ENCODE peak calls at places on chromosomes 5 and 9, in seven cellular contexts. One of them, this sample, is unnamed.
A peak's percentile ranks its signal among the peaks of the same experiment; 100 is the strongest.

GRCh38 chr5:172527559-172527958 is 73.2 kb upstream of the SH3PXD2B start:
- DNase-seq in transverse colon: no peak
- DNase-seq in Panc1: no peak
- DNase-seq in breast epithelium: no peak
- DNase-seq in sigmoid colon: no peak
- DNase-seq in HCT116: no peak
- DNase-seq in HL-60: no peak
- DNase-seq in this sample: no peak

GRCh38 chr9:114318416-114318815 is 4.5 kb upstream of the ORM1 start:
- DNase-seq in Panc1: no peak
- DNase-seq in HCT116: no peak
- DNase-seq in transverse colon: no peak
- DNase-seq in HL-60: no peak
- DNase-seq in breast epithelium: no peak
- DNase-seq in sigmoid colon: no peak
- DNase-seq in this sample: no peak

GRCh38 chr5:157870837-157871834 is 12.2 kb upstream of the CLINT1 start:
- DNase-seq in transverse colon: no peak
- DNase-seq in breast epithelium: no peak
- DNase-seq in sigmoid colon: no peak
- DNase-seq in HCT116: peak; percentile 55
- DNase-seq in HL-60: no peak
- DNase-seq in Panc1: no peak
- DNase-seq in this sample: no peak

GRCh38 chr5:164345173-164345572 is 839.8 kb downstream of the MAT2B start:
- DNase-seq in HCT116: no peak
- DNase-seq in Panc1: no peak
- DNase-seq in sigmoid colon: no peak
- DNase-seq in breast epithelium: no peak
- DNase-seq in HL-60: no peak
- DNase-seq in transverse colon: no peak
- DNase-seq in this sample: no peak

GRCh38 chr5:142095651-142096330 is 12.8 kb upstream of the NDFIP1 start:
- DNase-seq in breast epithelium: peak; percentile 35
- DNase-seq in transverse colon: peak; percentile 14
- DNase-seq in HCT116: no peak
- DNase-seq in sigmoid colon: no peak
- DNase-seq in Panc1: no peak
- DNase-seq in HL-60: no peak
- DNase-seq in this sample: no peak

GRCh38 chr9:126702501-126703329 is 89.0 kb downstream of the LMX1B start:
- DNase-seq in sigmoid colon: peak; percentile 52
- DNase-seq in HL-60: no peak
- DNase-seq in Panc1: no peak
- DNase-seq in breast epithelium: no peak
- DNase-seq in HCT116: no peak
- DNase-seq in transverse colon: no peak
- DNase-seq in this sample: peak; percentile 54

GRCh38 chr9:70668751-70669150 is 254.3 kb upstream of the KLF9 start:
- DNase-seq in sigmoid colon: no peak
- DNase-seq in Panc1: no peak
- DNase-seq in transverse colon: no peak
- DNase-seq in HL-60: no peak
- DNase-seq in breast epithelium: no peak
- DNase-seq in HCT116: no peak
- DNase-seq in this sample: no peak

GRCh38 chr9:15513335-15513734 is 2.6 kb upstream of the PSIP1 start:
- DNase-seq in HCT116: peak; percentile 41
- DNase-seq in Panc1: no peak
- DNase-seq in sigmoid colon: no peak
- DNase-seq in breast epithelium: no peak
- DNase-seq in transverse colon: no peak
- DNase-seq in HL-60: no peak
- DNase-seq in this sample: no peak

GRCh38 chr9:89911721-89912604 is 307.2 kb downstream of the GADD45G start:
- DNase-seq in breast epithelium: no peak
- DNase-seq in HCT116: no peak
- DNase-seq in sigmoid colon: no peak
- DNase-seq in HL-60: no peak
- DNase-seq in transverse colon: no peak
- DNase-seq in Panc1: no peak
- DNase-seq in this sample: no peak

GRCh38 chr9:91056917-91057316 is 255.3 kb downstream of the SYK start:
- DNase-seq in transverse colon: no peak
- DNase-seq in Panc1: no peak
- DNase-seq in HL-60: no peak
- DNase-seq in sigmoid colon: no peak
- DNase-seq in breast epithelium: no peak
- DNase-seq in HCT116: no peak
- DNase-seq in this sample: no peak

GRCh38 chr5:168591302-168592013 is 12.3 kb upstream of the PANK3 start:
- DNase-seq in transverse colon: no peak
- DNase-seq in HL-60: no peak
- DNase-seq in Panc1: no peak
- DNase-seq in HCT116: no peak
- DNase-seq in breast epithelium: no peak
- DNase-seq in sigmoid colon: no peak
- DNase-seq in this sample: no peak

GRCh38 chr9:82109626-82110025 is 121.1 kb downstream of the SPATA31D1 start:
- DNase-seq in transverse colon: no peak
- DNase-seq in sigmoid colon: no peak
- DNase-seq in HCT116: no peak
- DNase-seq in HL-60: no peak
- DNase-seq in breast epithelium: no peak
- DNase-seq in Panc1: no peak
- DNase-seq in this sample: no peak

GRCh38 chr9:100020121-100020780 is 78.5 kb downstream of the ERP44 start:
- DNase-seq in breast epithelium: no peak
- DNase-seq in sigmoid colon: no peak
- DNase-seq in HL-60: no peak
- DNase-seq in transverse colon: no peak
- DNase-seq in Panc1: no peak
- DNase-seq in HCT116: no peak
- DNase-seq in this sample: no peak

GRCh38 chr5:122707796-122708195 is 67.1 kb upstream of the SNX2 start:
- DNase-seq in HL-60: no peak
- DNase-seq in sigmoid colon: no peak
- DNase-seq in transverse colon: no peak
- DNase-seq in breast epithelium: no peak
- DNase-seq in HCT116: no peak
- DNase-seq in Panc1: no peak
- DNase-seq in this sample: no peak

GRCh38 chr9:109206670-109207069 is 39.6 kb upstream of the FRRS1L start:
- DNase-seq in Panc1: no peak
- DNase-seq in transverse colon: no peak
- DNase-seq in HCT116: no peak
- DNase-seq in HL-60: no peak
- DNase-seq in sigmoid colon: no peak
- DNase-seq in breast epithelium: no peak
- DNase-seq in this sample: no peak

GRCh38 chr5:134007581-134008256 is 2.9 kb upstream of the VDAC1 start:
- DNase-seq in transverse colon: no peak
- DNase-seq in breast epithelium: no peak
- DNase-seq in Panc1: no peak
- DNase-seq in sigmoid colon: no peak
- DNase-seq in HL-60: no peak
- DNase-seq in HCT116: no peak
- DNase-seq in this sample: no peak

GRCh38 chr5:1244976-1245375 is 19.8 kb downstream of the SLC6A18 start:
- DNase-seq in transverse colon: no peak
- DNase-seq in sigmoid colon: no peak
- DNase-seq in breast epithelium: no peak
- DNase-seq in HCT116: no peak
- DNase-seq in HL-60: no peak
- DNase-seq in Panc1: no peak
- DNase-seq in this sample: no peak

GRCh38 chr9:69542942-69543704 is 129.0 kb downstream of the APBA1 start:
- DNase-seq in sigmoid colon: no peak
- DNase-seq in HCT116: no peak
- DNase-seq in Panc1: no peak
- DNase-seq in transverse colon: no peak
- DNase-seq in HL-60: no peak
- DNase-seq in breast epithelium: no peak
- DNase-seq in this sample: no peak

GRCh38 chr5:169696621-169697517 is 59.8 kb downstream of the DOCK2 start:
- DNase-seq in HCT116: no peak
- DNase-seq in sigmoid colon: no peak
- DNase-seq in transverse colon: no peak
- DNase-seq in Panc1: no peak
- DNase-seq in breast epithelium: no peak
- DNase-seq in HL-60: no peak
- DNase-seq in this sample: no peak

GRCh38 chr5:178293400-178293799 is 60.8 kb upstream of the PHYKPL start:
- DNase-seq in breast epithelium: no peak
- DNase-seq in sigmoid colon: peak; percentile 42
- DNase-seq in transverse colon: no peak
- DNase-seq in Panc1: no peak
- DNase-seq in HL-60: no peak
- DNase-seq in HCT116: no peak
- DNase-seq in this sample: no peak

GRCh38 chr9:87950765-87951488 is 23.4 kb downstream of the CDK20 start:
- DNase-seq in HCT116: peak; percentile 28
- DNase-seq in breast epithelium: no peak
- DNase-seq in HL-60: no peak
- DNase-seq in Panc1: peak; percentile 10
- DNase-seq in sigmoid colon: no peak
- DNase-seq in transverse colon: no peak
- DNase-seq in this sample: no peak

GRCh38 chr5:17081142-17081541 is 136.3 kb upstream of the BASP1 start:
- DNase-seq in transverse colon: no peak
- DNase-seq in HCT116: no peak
- DNase-seq in HL-60: no peak
- DNase-seq in sigmoid colon: no peak
- DNase-seq in breast epithelium: no peak
- DNase-seq in Panc1: no peak
- DNase-seq in this sample: no peak

GRCh38 chr5:144205141-144205551 is 34.5 kb downstream of the KCTD16 start:
- DNase-seq in breast epithelium: no peak
- DNase-seq in HL-60: no peak
- DNase-seq in Panc1: no peak
- DNase-seq in transverse colon: no peak
- DNase-seq in sigmoid colon: no peak
- DNase-seq in HCT116: no peak
- DNase-seq in this sample: no peak

GRCh38 chr9:75226403-75227139 is 138.3 kb downstream of the OSTF1 start:
- DNase-seq in sigmoid colon: no peak
- DNase-seq in Panc1: no peak
- DNase-seq in breast epithelium: no peak
- DNase-seq in HL-60: no peak
- DNase-seq in transverse colon: no peak
- DNase-seq in HCT116: no peak
- DNase-seq in this sample: no peak
- TF ChIP-seq POLR2AphosphoS5 in sigmoid colon: no peak
- TF ChIP-seq POLR2AphosphoS5 in Panc1: no peak
- TF ChIP-seq POLR2AphosphoS5 in breast epithelium: no peak
- TF ChIP-seq POLR2AphosphoS5 in HL-60: no peak
- TF ChIP-seq POLR2AphosphoS5 in transverse colon: no peak
- TF ChIP-seq POLR2AphosphoS5 in HCT116: no peak
- TF ChIP-seq POLR2AphosphoS5 in this sample: no peak

GRCh38 chr9:94017939-94018531 is 62.9 kb upstream of the BARX1 start:
- DNase-seq in sigmoid colon: no peak
- DNase-seq in HCT116: no peak
- DNase-seq in breast epithelium: no peak
- DNase-seq in HL-60: no peak
- DNase-seq in transverse colon: no peak
- DNase-seq in Panc1: no peak
- DNase-seq in this sample: no peak
- TF ChIP-seq POLR2AphosphoS5 in sigmoid colon: no peak
- TF ChIP-seq POLR2AphosphoS5 in HCT116: no peak
- TF ChIP-seq POLR2AphosphoS5 in breast epithelium: no peak
- TF ChIP-seq POLR2AphosphoS5 in HL-60: no peak
- TF ChIP-seq POLR2AphosphoS5 in transverse colon: no peak
- TF ChIP-seq POLR2AphosphoS5 in Panc1: no peak
- TF ChIP-seq POLR2AphosphoS5 in this sample: no peak

DNA sequence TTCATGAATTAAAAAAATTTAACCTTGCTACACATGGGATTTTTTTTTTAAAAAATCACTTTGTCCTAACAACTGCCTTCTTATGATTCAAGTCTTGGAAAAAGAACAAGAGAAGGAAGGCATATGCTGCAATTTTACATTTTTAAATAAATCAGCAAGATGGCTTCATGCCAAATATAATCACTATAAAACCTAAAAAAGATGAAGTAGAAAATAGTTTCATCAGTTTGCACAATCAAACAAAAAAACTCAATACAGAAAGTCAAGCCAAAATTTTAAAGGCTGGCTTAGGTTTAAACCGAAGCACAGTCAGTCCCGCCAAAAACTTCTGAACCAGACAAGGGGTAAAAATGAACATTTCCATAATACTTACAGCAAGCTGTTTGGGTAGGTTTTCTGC is 57.4 kb downstream of the ZFR start:
- DNase-seq in HL-60: no peak
- DNase-seq in sigmoid colon: no peak
- DNase-seq in breast epithelium: no peak
- DNase-seq in HCT116: no peak
- DNase-seq in Panc1: no peak
- DNase-seq in transverse colon: no peak
- DNase-seq in this sample: no peak
- TF ChIP-seq POLR2AphosphoS5 in HL-60: no peak
- TF ChIP-seq POLR2AphosphoS5 in sigmoid colon: no peak
- TF ChIP-seq POLR2AphosphoS5 in breast epithelium: no peak
- TF ChIP-seq POLR2AphosphoS5 in HCT116: no peak
- TF ChIP-seq POLR2AphosphoS5 in Panc1: no peak
- TF ChIP-seq POLR2AphosphoS5 in transverse colon: no peak
- TF ChIP-seq POLR2AphosphoS5 in this sample: no peak

GRCh38 chr5:10595305-10595677 is 31.4 kb downstream of the ANKRD33B start:
- DNase-seq in sigmoid colon: no peak
- DNase-seq in breast epithelium: no peak
- DNase-seq in Panc1: no peak
- DNase-seq in HCT116: no peak
- DNase-seq in transverse colon: no peak
- DNase-seq in HL-60: no peak
- DNase-seq in this sample: no peak

GRCh38 chr5:10596886-10597451 is 33.1 kb downstream of the ANKRD33B start:
- DNase-seq in sigmoid colon: no peak
- DNase-seq in HL-60: no peak
- DNase-seq in breast epithelium: no peak
- DNase-seq in Panc1: no peak
- DNase-seq in HCT116: no peak
- DNase-seq in transverse colon: no peak
- DNase-seq in this sample: no peak

GRCh38 chr5:10594591-10595210 is 30.8 kb downstream of the ANKRD33B start:
- DNase-seq in sigmoid colon: no peak
- DNase-seq in HL-60: no peak
- DNase-seq in Panc1: no peak
- DNase-seq in HCT116: no peak
- DNase-seq in transverse colon: no peak
- DNase-seq in breast epithelium: no peak
- DNase-seq in this sample: no peak

GRCh38 chr5:10595678-10596309 is 31.9 kb downstream of the ANKRD33B start:
- DNase-seq in transverse colon: no peak
- DNase-seq in HCT116: peak; percentile 75
- DNase-seq in Panc1: peak; percentile 86
- DNase-seq in HL-60: no peak
- DNase-seq in sigmoid colon: no peak
- DNase-seq in breast epithelium: peak; percentile 46
- DNase-seq in this sample: no peak

DNA sequence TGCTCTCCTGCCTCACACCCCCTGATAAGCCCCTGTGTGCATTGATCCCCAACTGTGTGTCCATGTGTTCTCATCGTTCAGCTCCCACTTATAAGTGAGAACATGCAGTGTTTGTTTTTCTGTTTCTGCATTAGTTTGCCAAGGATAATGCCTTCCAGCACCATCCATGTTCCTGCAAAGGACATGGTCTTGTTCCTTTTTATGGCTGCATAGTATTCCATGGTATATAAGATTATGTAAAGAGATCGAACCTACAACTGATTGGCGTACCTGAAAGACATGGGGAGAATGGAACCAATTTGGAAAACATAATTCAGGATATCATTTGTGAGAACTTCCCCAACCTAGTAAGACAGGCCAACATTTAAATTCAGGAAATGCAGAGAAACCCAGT is 32.4 kb downstream of the ANKRD33B start:
- DNase-seq in sigmoid colon: no peak
- DNase-seq in HCT116: no peak
- DNase-seq in HL-60: no peak
- DNase-seq in transverse colon: no peak
- DNase-seq in Panc1: no peak
- DNase-seq in breast epithelium: no peak
- DNase-seq in this sample: no peak
- TF ChIP-seq POLR2AphosphoS5 in sigmoid colon: no peak
- TF ChIP-seq POLR2AphosphoS5 in HCT116: no peak
- TF ChIP-seq POLR2AphosphoS5 in HL-60: no peak
- TF ChIP-seq POLR2AphosphoS5 in transverse colon: no peak
- TF ChIP-seq POLR2AphosphoS5 in Panc1: no peak
- TF ChIP-seq POLR2AphosphoS5 in breast epithelium: no peak
- TF ChIP-seq POLR2AphosphoS5 in this sample: no peak

This sample was measured in GM12891.